ENCODE peak calls at places on chromosomes 7 and 10, in nine cellular contexts. R is kidney epithelial cell; M is Caki2; T is DMS79; X is neuronal stem cell; K is activated CD8-positive, alpha-beta memory T cell treated with anti-CD3 and anti-CD28 coated beads for 1 hour; I is activated CD4-positive, alpha-beta T cell treated with anti-CD3 and anti-CD28 coated beads for 48 hours; Y is fibroblast of the conjunctiva; A is RWPE2. S is an unnamed sample.

GRCh38 chr10:78802866-78803265 is 265.9 kb upstream of the ZMIZ1 start:
- DNase-seq in A (no peak), K (no peak), X (no peak), Y (peak; percentile 74), M (no peak), R (no peak), T (no peak), I (no peak), S (no peak)

GRCh38 chr10:124671486-124672075 is 72.6 kb downstream of the FAM53B start:
- DNase-seq in M (peak; percentile 12), X (peak; percentile 48), Y (peak; percentile 42), A (no peak), R (no peak), I (peak; percentile 42), K (no peak), T (no peak), S (no peak)

GRCh38 chr10:126042906-126043305 is 146.5 kb downstream of the FANK1 start:
- DNase-seq in A (no peak), R (no peak), M (no peak), X (no peak), K (no peak), I (no peak), Y (no peak), T (no peak), S (no peak)

GRCh38 chr10:6460861-6461409 is 119.1 kb downstream of the PRKCQ start:
- DNase-seq in K (no peak), R (no peak), I (no peak), X (no peak), T (no peak), A (no peak), Y (no peak), M (no peak), S (no peak)

GRCh38 chr7:42161723-42162122 is 75.3 kb downstream of the GLI3 start:
- DNase-seq in T (no peak), M (no peak), I (no peak), X (no peak), A (no peak), R (no peak), K (no peak), Y (no peak), S (no peak)

GRCh38 chr7:149615690-149616270 is 118.2 kb upstream of the ZNF746 start:
- DNase-seq in T (no peak), X (no peak), R (no peak), M (no peak), I (no peak), Y (no peak), A (no peak), K (no peak), S (no peak)

GRCh38 chr7:40544277-40544723 is 409.5 kb downstream of the SUGCT start:
- DNase-seq in T (no peak), K (no peak), R (no peak), I (no peak), Y (no peak), X (no peak), A (no peak), M (no peak), S (no peak)

GRCh38 chr7:15652776-15653290 is 33.6 kb downstream of the MEOX2 start:
- DNase-seq in M (no peak), K (no peak), T (no peak), A (no peak), X (no peak), Y (no peak), I (no peak), R (no peak), S (no peak)

GRCh38 chr7:142478479-142479220 is 220.8 kb upstream of the PRSS58 start:
- DNase-seq in M (peak; percentile 34), A (no peak), Y (peak; percentile 40), I (peak; percentile 38), T (no peak), K (no peak), R (no peak), X (no peak), S (peak; percentile 35)

GRCh38 chr7:110483553-110483952 is 607.4 kb upstream of the LRRN3 start:
- DNase-seq in Y (no peak), T (no peak), X (no peak), K (no peak), I (no peak), A (no peak), M (no peak), R (no peak), S (no peak)

GRCh38 chr10:31607481-31607880 is 288.5 kb downstream of the ZEB1 start:
- DNase-seq in T (no peak), I (no peak), K (no peak), X (no peak), R (no peak), M (no peak), Y (no peak), A (no peak), S (no peak)

GRCh38 chr10:60463726-60464125 is 74.1 kb upstream of the ANK3 start:
- DNase-seq in A (no peak), K (no peak), Y (no peak), I (no peak), R (no peak), X (no peak), T (no peak), M (no peak), S (no peak)

S was measured in COR-L47.